ENCODE peak calls at places on chromosomes 7 and 10, in five cellular contexts. R is A172, T is NCI-H2029 treated with DMSO at 0.1 percent for 48 hours, C is HFFc6, S is midbrain. K is an unnamed sample.

GRCh38 chr10:123808286-123808685 is 83.3 kb downstream of the CPXM2 start:
- DNase-seq in T (no peak), C (no peak), R (no peak), S (no peak), K (no peak)

GRCh38 chr7:18356195-18356645 is 139.3 kb upstream of the HDAC9 start:
- DNase-seq in S (peak; percentile 34), C (peak; percentile 10), T (no peak), R (peak; percentile 55), K (peak; percentile 33)

GRCh38 chr10:72889391-72889831 is 4.1 kb upstream of the OIT3 start:
- DNase-seq in S (no peak), R (no peak), C (no peak), T (peak; percentile 45), K (no peak)

GRCh38 chr7:119664601-119665000 is 608.4 kb upstream of the KCND2 start:
- DNase-seq in S (no peak), T (no peak), C (peak; percentile 12), R (peak; percentile 91), K (no peak)

GRCh38 chr7:94382155-94382554 is 12.5 kb upstream of the COL1A2 start:
- DNase-seq in S (no peak), C (peak; percentile 78), R (no peak), T (no peak), K (no peak)

GRCh38 chr7:36661135-36661840 is 63.0 kb downstream of the AOAH start:
- DNase-seq in R (peak; percentile 97), C (no peak), S (no peak), T (no peak), K (peak; percentile 89)

GRCh38 chr10:30436200-30436599 is 2.2 kb downstream of the MAP3K8 start:
- DNase-seq in T (no peak), R (peak; percentile 64), C (peak; percentile 74), S (peak; percentile 19), K (no peak)

GRCh38 chr10:93464826-93465388 is 17.2 kb downstream of the MYOF start:
- DNase-seq in R (peak; percentile 80), C (no peak), T (no peak), S (no peak), K (no peak)

GRCh38 chr10:129853236-129853946 is 110.7 kb downstream of the EBF3 start:
- DNase-seq in R (no peak), C (no peak), S (no peak), T (no peak), K (peak; percentile 92)

GRCh38 chr10:21057436-21057835 is 160.3 kb upstream of the NEBL start:
- DNase-seq in S (no peak), R (no peak), T (no peak), C (no peak), K (no peak)

GRCh38 chr10:47414752-47415519 is 30.8 kb upstream of the ZNF488 start:
- DNase-seq in S (no peak), C (no peak), T (no peak), R (no peak), K (no peak)

GRCh38 chr7:41333506-41333905 is 369.4 kb downstream of the INHBA start:
- DNase-seq in R (peak; percentile 41), T (no peak), S (no peak), C (peak; percentile 35), K (no peak)

GRCh38 chr10:96998329-96998888 is 166.3 kb downstream of the LCOR start:
- DNase-seq in T (no peak), R (no peak), C (peak; percentile 45), S (no peak), K (peak; percentile 83)

GRCh38 chr7:34117583-34117982 is 212.2 kb downstream of the BMPER start:
- DNase-seq in T (no peak), R (no peak), S (no peak), C (no peak), K (no peak)

GRCh38 chr10:52499281-52499680 is 185.2 kb downstream of the DKK1 start:
- DNase-seq in T (no peak), S (no peak), R (no peak), C (no peak), K (peak; percentile 32)

GRCh38 chr10:77041636-77042258 is 595.9 kb downstream of the KCNMA1 start:
- DNase-seq in T (no peak), S (no peak), C (no peak), R (peak; percentile 20), K (peak; percentile 41)

GRCh38 chr7:6480323-6480660 is 32.5 kb upstream of the DAGLB start:
- DNase-seq in R (no peak), S (no peak), C (no peak), T (no peak), K (no peak)

GRCh38 chr10:126924915-126925300 is 19.7 kb downstream of the DOCK1 start:
- DNase-seq in R (no peak), C (peak; percentile 16), T (no peak), S (no peak), K (no peak)

GRCh38 chr10:103613616-103614015 is 120.1 kb downstream of the NEURL1 start:
- DNase-seq in R (no peak), T (no peak), C (no peak), S (no peak), K (no peak)

GRCh38 chr10:97325754-97326153 is 6.7 kb downstream of the FRAT1 start:
- DNase-seq in R (no peak), S (no peak), C (no peak), T (no peak), K (no peak)

GRCh38 chr10:90865400-90865799 is 6.4 kb upstream of the RPP30 start:
- DNase-seq in T (no peak), S (no peak), R (no peak), C (peak; percentile 39), K (no peak)

K was measured in small intestine.